ENCODE peak calls at places on chromosomes 5 and 9, in ten cellular contexts. L, A, R, V, F, W, H, N, D and Z are unnamed samples.

GRCh38 chr9:20551236-20551635 is 71.1 kb downstream of the MLLT3 start:
- DNase-seq in D (no peak), F (no peak), L (peak; percentile 17), A (no peak), W (no peak), V (no peak), R (no peak), N (no peak), H (no peak), Z (no peak)

GRCh38 chr5:34767127-34767526 is 71.8 kb upstream of the TTC23L start:
- DNase-seq in R (peak; percentile 26), W (no peak), L (no peak), D (no peak), A (no peak), F (no peak), H (no peak), N (no peak), V (no peak), Z (no peak)

GRCh38 chr5:171867786-171868185 is 82.2 kb downstream of the SMIM23 start:
- DNase-seq in W (no peak), H (no peak), R (peak; percentile 40), D (no peak), A (no peak), F (no peak), N (no peak), V (no peak), L (peak; percentile 63), Z (no peak)

GRCh38 chr9:19946446-19947109 is 157.7 kb upstream of the SLC24A2 start:
- DNase-seq in D (no peak), R (peak; percentile 20), W (no peak), V (no peak), F (no peak), H (no peak), A (no peak), L (peak; percentile 21), N (no peak), Z (no peak)

GRCh38 chr9:91515074-91515687 is 91.5 kb upstream of the NFIL3 start:
- DNase-seq in F (peak; percentile 43), H (no peak), D (no peak), N (no peak), A (peak; percentile 41), L (peak; percentile 96), R (peak; percentile 3), W (no peak), V (no peak), Z (peak; percentile 94)

GRCh38 chr9:98215266-98215665 is 22.8 kb upstream of the CORO2A start:
- DNase-seq in H (no peak), W (no peak), R (no peak), F (no peak), A (no peak), L (peak; percentile 65), D (no peak), N (no peak), V (no peak), Z (no peak)

GRCh38 chr9:68643901-68644809 is 60.9 kb upstream of the PIP5K1B start:
- DNase-seq in W (no peak), F (no peak), R (no peak), D (no peak), A (no peak), V (no peak), N (no peak), L (no peak), H (no peak), Z (no peak)

GRCh38 chr9:128383007-128383753 is 12.0 kb downstream of the URM1 start:
- DNase-seq in H (no peak), A (no peak), D (no peak), R (no peak), V (no peak), F (no peak), W (no peak), N (no peak), L (no peak), Z (no peak)

GRCh38 chr9:14993891-14994554 is 83.8 kb upstream of the FREM1 start:
- DNase-seq in H (no peak), L (no peak), V (no peak), D (no peak), F (no peak), N (no peak), W (no peak), R (peak; percentile 54), A (no peak), Z (no peak)

GRCh38 chr9:103707181-103707580 is 386.9 kb upstream of the SMC2 start:
- DNase-seq in F (no peak), L (no peak), W (no peak), N (no peak), V (no peak), D (no peak), H (no peak), R (no peak), A (no peak), Z (no peak)

GRCh38 chr9:92724528-92725265 is 39.9 kb downstream of the BICD2 start:
- DNase-seq in R (no peak), N (no peak), V (peak; percentile 41), W (no peak), H (no peak), L (no peak), F (no peak), A (no peak), D (no peak), Z (no peak)

GRCh38 chr5:64210866-64211265 is 45.2 kb downstream of the RNF180 start:
- DNase-seq in R (peak; percentile 83), A (no peak), D (no peak), W (no peak), V (no peak), F (no peak), N (no peak), H (no peak), L (peak; percentile 72), Z (no peak)

GRCh38 chr5:153094333-153094732 is 396.1 kb upstream of the GRIA1 start:
- DNase-seq in H (no peak), D (no peak), N (no peak), A (no peak), W (no peak), V (no peak), R (no peak), L (no peak), F (no peak), Z (no peak)

GRCh38 chr5:173778784-173779304 is 109.3 kb upstream of the CPEB4 start:
- DNase-seq in W (no peak), H (no peak), F (no peak), A (no peak), V (no peak), D (no peak), N (no peak), L (peak; percentile 59), R (peak; percentile 52), Z (no peak)

GRCh38 chr5:173782671-173783101 is 105.5 kb upstream of the CPEB4 start:
- DNase-seq in W (no peak), D (no peak), N (no peak), H (no peak), A (no peak), V (no peak), F (no peak), L (no peak), R (no peak), Z (no peak)

GRCh38 chr5:173781432-173781825 is 106.7 kb upstream of the CPEB4 start:
- DNase-seq in V (no peak), H (no peak), L (no peak), R (no peak), A (no peak), W (no peak), D (no peak), N (no peak), F (no peak), Z (no peak)

GRCh38 chr5:173781826-173782670 is 106.1 kb upstream of the CPEB4 start:
- DNase-seq in F (peak; percentile 83), R (peak; percentile 94), V (peak; percentile 92), D (peak; percentile 78), L (peak; percentile 94), A (peak; percentile 74), N (no peak), W (peak; percentile 90), H (peak; percentile 73), Z (no peak)

GRCh38 chr5:173780356-173781234 is 107.6 kb upstream of the CPEB4 start:
- DNase-seq in F (no peak), V (no peak), W (no peak), A (no peak), L (no peak), H (no peak), R (no peak), N (no peak), D (no peak), Z (no peak)
- H3K27me3 ChIP-seq in F (no peaks in the 10 kb centered on the region), V (no peaks in the 10 kb centered on the region), W (no peaks in the 10 kb centered on the region), A (no peaks in the 10 kb centered on the region), L (no peaks in the 10 kb centered on the region), H (no peaks in the 10 kb centered on the region), R (no peaks in the 10 kb centered on the region), N (no peaks in the 10 kb centered on the region), D (no peaks in the 10 kb centered on the region), Z (no peaks in the 10 kb centered on the region)

GRCh38 chr5:72109051-72109411 is 1.8 kb downstream of the MAP1B start:
- DNase-seq in V (no peak), F (no peak), W (no peak), R (no peak), A (no peak), D (no peak), L (no peak), N (no peak), H (no peak), Z (no peak)
- H3K4me1 ChIP-seq in V (peaks cover 20% of the 10 kb centered on the region), F (peaks cover 41% of the 10 kb centered on the region), W (peaks cover 15% of the 10 kb centered on the region), R (peaks cover 45% of the 10 kb centered on the region), A (peaks cover 4% of the 10 kb centered on the region), D (no peaks in the 10 kb centered on the region), L (peaks cover 12% of the 10 kb centered on the region), N (no peaks in the 10 kb centered on the region), H (no peaks in the 10 kb centered on the region), Z (peaks cover 34% of the 10 kb centered on the region)

GRCh38 chr5:150356575-150357284 is 767 bp upstream of the TCOF1 start:
- DNase-seq in H (no peak), W (no peak), L (no peak), F (no peak), R (no peak), N (no peak), D (no peak), V (no peak), A (no peak), Z (no peak)

GRCh38 chr5:150361301-150361700 is 3.8 kb downstream of the TCOF1 start:
- DNase-seq in R (no peak), F (no peak), W (no peak), V (no peak), L (no peak), N (no peak), H (no peak), D (no peak), A (no peak), Z (no peak)

GRCh38 chr5:150355791-150356190 is 1.7 kb upstream of the TCOF1 start:
- DNase-seq in L (no peak), D (no peak), H (no peak), F (no peak), A (no peak), V (no peak), R (no peak), N (no peak), W (no peak), Z (no peak)

GRCh38 chr5:150358261-150359095 is 981 bp downstream of the TCOF1 start:
- DNase-seq in V (no peak), L (peak; percentile 9), R (peak; percentile 28), W (no peak), H (no peak), A (no peak), D (no peak), N (peak; percentile 7), F (no peak), Z (no peak)

GRCh38 chr5:150357326-150358260 is at the start of gene TCOF1:
- DNase-seq in D (peak; percentile 98), V (peak; percentile 98), F (peak; percentile 98), R (peak; percentile 95), W (peak; percentile 98), H (peak; percentile 99), L (peak; percentile 91), N (peak; percentile 88), A (peak; percentile 95), Z (no peak)
- TF ChIP-seq POLR2A in D (peak; percentile 38), V (no peak), F (no peak), R (peak; percentile 48), W (no peak), H (no peak), L (no peak), N (peak; percentile 39), A (peak; percentile 22), Z (no peak)

GRCh38 chr5:98454904-98455303 is 318.6 kb upstream of the RGMB start:
- DNase-seq in F (no peak), R (peak; percentile 80), N (peak; percentile 0), D (no peak), L (peak; percentile 97), H (no peak), W (no peak), V (no peak), A (no peak), Z (no peak)
- H3K27me3 ChIP-seq in F (no peaks in the 10 kb centered on the region), R (no peaks in the 10 kb centered on the region), N (no peaks in the 10 kb centered on the region), D (no peaks in the 10 kb centered on the region), L (no peaks in the 10 kb centered on the region), H (no peaks in the 10 kb centered on the region), W (no peaks in the 10 kb centered on the region), V (no peaks in the 10 kb centered on the region), A (no peaks in the 10 kb centered on the region), Z (no peaks in the 10 kb centered on the region)